ENCODE peak calls at places on chromosomes 3 and 15, in four cellular contexts. U is stimulated activated CD4-positive, alpha-beta T cell treated with anti-CD3 and anti-CD28 coated beads, Interleukin-2, amount 100 ng/mL, for 24 hours; M is GM04504; F is GM06990. I is an unnamed sample.

GRCh38 chr15:89196994-89197393 is 24.4 kb downstream of the RLBP1 start:
- DNase-seq in U (peak), M (no peak), F (no peak), I (no peak)

GRCh38 chr3:98699132-98699531 is 64.0 kb upstream of the ST3GAL6 start:
- DNase-seq in U (no peak), M (no peak), F (no peak), I (no peak)

GRCh38 chr3:12396475-12396874 is 87.8 kb upstream of the TSEN2 start:
- DNase-seq in U (no peak), M (no peak), F (no peak), I (no peak)

GRCh38 chr3:72997421-72997961 is 880 bp downstream of the PPP4R2 start:
- DNase-seq in U (peak), M (no peak), F (no peak), I (no peak)

GRCh38 chr3:188829577-188829976 is 342.2 kb upstream of the TPRG1 start:
- DNase-seq in U (no peak), M (no peak), F (no peak), I (no peak)

GRCh38 chr15:68479406-68479805 is 47.4 kb upstream of the ITGA11 start:
- DNase-seq in U (no peak), M (peak), F (no peak), I (peak)

GRCh38 chr15:99071091-99071680 is 33.7 kb upstream of the SYNM start:
- DNase-seq in U (no peak), M (no peak), F (no peak), I (no peak)

GRCh38 chr3:27859821-27860220 is 137.7 kb upstream of the EOMES start:
- DNase-seq in U (no peak), M (no peak), F (no peak), I (no peak)

GRCh38 chr3:13145131-13145825 is 72.0 kb upstream of the IQSEC1 start:
- DNase-seq in U (no peak), M (no peak), F (no peak), I (no peak)

GRCh38 chr3:40012381-40012780 is 203.0 kb downstream of the MYRIP start:
- DNase-seq in U (no peak), M (no peak), F (no peak), I (no peak)

GRCh38 chr15:87207945-87208580 is 1048.5 kb downstream of the NTRK3 start:
- DNase-seq in U (no peak), M (peak), F (no peak), I (no peak)

GRCh38 chr15:73555080-73555479 is 78.1 kb downstream of the NPTN start:
- DNase-seq in U (no peak), M (no peak), F (no peak), I (no peak)

GRCh38 chr3:134428396-134428795 is 54.1 kb upstream of the AMOTL2 start:
- DNase-seq in U (no peak), M (no peak), F (no peak), I (no peak)

I was measured in skeletal muscle cell.